ENCODE peak calls at places on chromosome 19, in ten cellular contexts. K is upper lobe of left lung, C is foreskin keratinocyte, S is AG04450, U is ascending aorta, O is BE2C, G is dorsolateral prefrontal cortex, H is mammary epithelial cell, Z is thyroid gland, J is body of pancreas. T is an unnamed sample.

GRCh38 chr19:46524272-46524671 is 28.6 kb upstream of the PNMA8B start:
- DNase-seq in K (no peak), C (no peak), S (no peak), U (no peak), O (no peak), G (no peak), H (no peak), Z (no peak), J (no peak), T (no peak)

GRCh38 chr19:3835055-3835435 is 33.8 kb downstream of the ZFR2 start:
- DNase-seq in K (no peak), C (no peak), S (no peak), U (no peak), O (no peak), G (no peak), H (no peak), Z (no peak), J (no peak), T (no peak)

GRCh38 chr19:48632692-48633147 is 4.5 kb downstream of the DBP start:
- DNase-seq in K (peak; percentile 31), C (no peak), S (no peak), U (no peak), O (no peak), G (no peak), H (peak; percentile 86), Z (peak; percentile 50), J (no peak), T (no peak)

GRCh38 chr19:21608571-21608970 is 103.2 kb downstream of the ZNF429 start:
- DNase-seq in K (peak; percentile 73), C (no peak), S (no peak), U (no peak), O (no peak), G (no peak), H (no peak), Z (no peak), J (no peak), T (no peak)

GRCh38 chr19:5128251-5128931 is 159.5 kb downstream of the KDM4B start:
- DNase-seq in K (no peak), C (no peak), S (peak; percentile 16), U (no peak), O (peak; percentile 74), G (no peak), H (no peak), Z (peak; percentile 39), J (peak; percentile 92), T (peak; percentile 83)

GRCh38 chr19:51417107-51417806 is at the start of gene SIGLEC10:
- DNase-seq in K (peak; percentile 75), C (no peak), S (no peak), U (no peak), O (no peak), G (no peak), H (no peak), Z (no peak), J (no peak), T (no peak)

GRCh38 chr19:51777570-51778460 is 16.8 kb downstream of the FPR2 start:
- DNase-seq in K (peak; percentile 79), C (no peak), S (peak; percentile 63), U (no peak), O (peak; percentile 67), G (peak; percentile 54), H (peak; percentile 68), Z (peak; percentile 54), J (peak; percentile 48), T (peak; percentile 67)

GRCh38 chr19:43664008-43664407 is 6.0 kb downstream of the PLAUR start:
- DNase-seq in K (peak; percentile 38), C (no peak), S (no peak), U (no peak), O (no peak), G (no peak), H (no peak), Z (no peak), J (no peak), T (no peak)

GRCh38 chr19:49427855-49428546 is 2.8 kb downstream of the GFY start:
- DNase-seq in K (no peak), C (no peak), S (no peak), U (no peak), O (peak; percentile 39), G (no peak), H (peak; percentile 14), Z (no peak), J (no peak), T (no peak)

GRCh38 chr19:36151144-36152051 is 849 bp downstream of the COX7A1 start:
- DNase-seq in K (no peak), C (no peak), S (no peak), U (peak; percentile 39), O (no peak), G (peak; percentile 48), H (no peak), Z (peak; percentile 65), J (peak; percentile 41), T (no peak)

GRCh38 chr19:31355330-31356289 is 6.4 kb upstream of the TSHZ3 start:
- DNase-seq in K (no peak), C (no peak), S (no peak), U (no peak), O (no peak), G (no peak), H (no peak), Z (no peak), J (no peak), T (no peak)

GRCh38 chr19:6221878-6222746 is 57.7 kb downstream of the MLLT1 start:
- DNase-seq in K (no peak), C (no peak), S (no peak), U (no peak), O (no peak), G (peak; percentile 41), H (no peak), Z (peak; percentile 55), J (no peak), T (no peak)

GRCh38 chr19:51188227-51188559 is 36.7 kb upstream of the CD33 start:
- DNase-seq in K (no peak), C (no peak), S (no peak), U (no peak), O (no peak), G (no peak), H (no peak), Z (no peak), J (no peak), T (no peak)

GRCh38 chr19:54137913-54138776 is 583 bp downstream of the CNOT3 start:
- DNase-seq in K (no peak), C (no peak), S (no peak), U (no peak), O (peak; percentile 49), G (peak; percentile 45), H (no peak), Z (peak; percentile 23), J (peak; percentile 42), T (no peak)

DNA sequence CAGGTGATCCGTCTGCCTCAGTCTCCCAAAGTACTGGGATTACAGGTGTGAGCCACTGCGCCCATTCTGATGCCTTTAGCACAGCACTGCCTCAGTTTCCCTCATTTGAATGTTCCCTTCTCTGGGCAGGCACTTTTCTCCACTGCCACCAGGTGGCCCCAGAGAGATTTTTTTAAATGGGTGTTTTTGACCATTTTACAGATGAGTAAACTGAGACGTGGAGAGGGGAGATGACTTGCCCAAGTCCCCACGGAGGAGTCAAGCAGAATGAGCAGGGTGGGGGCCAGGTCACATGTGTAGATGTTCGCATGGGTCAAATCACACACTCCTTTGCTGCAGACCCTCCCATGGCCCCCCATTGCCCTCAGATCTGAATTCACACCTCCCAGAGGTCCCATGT is 3.2 kb upstream of the PDE4C start:
- DNase-seq in K (no peak), C (no peak), S (no peak), U (no peak), O (no peak), G (no peak), H (no peak), Z (no peak), J (no peak), T (no peak)
- TF ChIP-seq CTCF in K (peak; percentile 23), C (peak; percentile 53), S (peak; percentile 57), U (no peak), O (peak; percentile 57), G (peak; percentile 54), H (peak; percentile 43), Z (peak; percentile 12), J (peak; percentile 36), T (peak; percentile 63)

GRCh38 chr19:8038815-8039214 is 13.7 kb upstream of the CCL25 start:
- DNase-seq in K (no peak), C (no peak), S (no peak), U (no peak), O (no peak), G (no peak), H (no peak), Z (no peak), J (no peak), T (no peak)
- H3K27me3 ChIP-seq in K (no peaks in the 10 kb centered on the region), C (no peaks in the 10 kb centered on the region), S (peaks cover 11% of the 10 kb centered on the region), U (no peaks in the 10 kb centered on the region), O (peaks cover 2% of the 10 kb centered on the region), G (no peaks in the 10 kb centered on the region), H (no peaks in the 10 kb centered on the region), Z (no peaks in the 10 kb centered on the region), J (no peaks in the 10 kb centered on the region), T (peaks cover 3% of the 10 kb centered on the region)

GRCh38 chr19:40323705-40324104 is 24.5 kb downstream of the C19orf47 start:
- DNase-seq in K (no peak), C (no peak), S (no peak), U (no peak), O (no peak), G (peak; percentile 35), H (no peak), Z (no peak), J (no peak), T (no peak)

GRCh38 chr19:40322951-40323615 is 25.1 kb downstream of the C19orf47 start:
- DNase-seq in K (no peak), C (no peak), S (no peak), U (no peak), O (no peak), G (peak; percentile 22), H (no peak), Z (no peak), J (no peak), T (peak; percentile 25)

GRCh38 chr19:40322271-40322610 is 26.0 kb downstream of the C19orf47 start:
- DNase-seq in K (no peak), C (no peak), S (no peak), U (no peak), O (no peak), G (peak; percentile 35), H (no peak), Z (no peak), J (no peak), T (peak; percentile 52)

GRCh38 chr19:40321566-40322270 is 26.5 kb downstream of the C19orf47 start:
- DNase-seq in K (no peak), C (no peak), S (no peak), U (no peak), O (no peak), G (peak; percentile 28), H (no peak), Z (no peak), J (no peak), T (no peak)

DNA sequence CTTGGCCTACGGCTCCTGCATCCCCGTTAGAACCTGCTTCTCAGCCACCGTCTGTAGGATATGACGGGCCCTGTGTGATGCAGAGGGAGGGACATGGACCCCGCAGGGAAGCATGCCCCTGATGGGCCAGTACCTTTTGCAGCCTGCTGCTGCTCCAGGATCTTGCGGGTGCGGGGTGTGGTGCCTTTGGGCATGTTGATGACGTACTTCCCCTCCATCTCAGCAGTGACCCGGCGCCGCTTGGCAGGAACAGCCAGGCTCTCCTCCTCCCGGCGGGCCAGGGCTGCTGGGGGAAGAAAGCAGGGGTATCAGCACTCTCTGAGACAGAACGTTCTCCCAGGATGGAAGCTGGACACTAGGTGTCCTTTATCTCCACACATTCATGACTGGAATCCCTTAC is 22.0 kb downstream of the C19orf47 start:
- DNase-seq in K (no peak), C (no peak), S (no peak), U (no peak), O (no peak), G (no peak), H (no peak), Z (no peak), J (no peak), T (no peak)
- TF ChIP-seq CTCF in K (no peak), C (no peak), S (no peak), U (no peak), O (no peak), G (no peak), H (no peak), Z (no peak), J (no peak), T (no peak)

GRCh38 chr19:1266818-1267440 is 2.2 kb upstream of the CIRBP start:
- DNase-seq in K (peak; percentile 78), C (no peak), S (no peak), U (no peak), O (peak; percentile 74), G (no peak), H (no peak), Z (peak; percentile 72), J (peak; percentile 81), T (no peak)
- H3K27me3 ChIP-seq in K (no peaks in the 10 kb centered on the region), C (no peaks in the 10 kb centered on the region), S (no peaks in the 10 kb centered on the region), U (no peaks in the 10 kb centered on the region), O (peaks cover 3% of the 10 kb centered on the region), G (no peaks in the 10 kb centered on the region), H (no peaks in the 10 kb centered on the region), Z (no peaks in the 10 kb centered on the region), J (no peaks in the 10 kb centered on the region), T (no peaks in the 10 kb centered on the region)

T was measured in brain microvascular endothelial cell.